ENCODE peak calls at places on chromosomes 11 and 22, in eight cellular contexts. Y is erythroblast; I is stimulated activated CD4-positive, alpha-beta T cell treated with anti-CD3 and anti-CD28 coated beads, Interleukin-2, amount 100 ng/mL, for 4 hours; O is retina; X is tibial artery; E is T-helper 2 cell; R is NCI-H187 treated with DMSO at 0.1 percent for 48 hours; T is anterior cingulate cortex. N is an unnamed sample.

GRCh38 chr11:73204711-73205121 is 13.4 kb upstream of the P2RY2 start:
- DNase-seq in Y (no peak), I (no peak), O (no peak), X (peak), E (no peak), R (no peak), T (no peak), N (no peak)

GRCh38 chr22:45703758-45704157 is 32.1 kb downstream of the ATXN10 start:
- DNase-seq in Y (no peak), I (no peak), O (no peak), X (no peak), E (no peak), R (no peak), T (no peak), N (no peak)

GRCh38 chr22:27876684-27877083 is 42.4 kb downstream of the PITPNB start:
- DNase-seq in Y (no peak), I (no peak), O (peak), X (no peak), E (no peak), R (peak), T (peak), N (no peak)

GRCh38 chr22:28541137-28541536 is 138.5 kb downstream of the TTC28 start:
- DNase-seq in Y (no peak), I (no peak), O (no peak), X (no peak), E (no peak), R (no peak), T (no peak), N (no peak)

GRCh38 chr11:112965601-112966125 is 4.4 kb downstream of the NCAM1 start:
- DNase-seq in Y (no peak), I (no peak), O (no peak), X (no peak), E (no peak), R (peak), T (no peak), N (no peak)

GRCh38 chr11:129815596-129816461 is at the start of gene TMEM45B:
- DNase-seq in Y (no peak), I (no peak), O (peak), X (no peak), E (no peak), R (no peak), T (no peak), N (peak)

GRCh38 chr22:38187413-38188212 is 6.0 kb upstream of the PLA2G6 start:
- DNase-seq in Y (no peak), I (no peak), O (no peak), X (no peak), E (no peak), R (no peak), T (no peak), N (no peak)

GRCh38 chr11:76752321-76753175 is 30.6 kb upstream of the TSKU start:
- DNase-seq in Y (peak), I (no peak), O (no peak), X (peak), E (no peak), R (no peak), T (no peak), N (no peak)

GRCh38 chr11:88431675-88432341 is 94.3 kb upstream of the CTSC start:
- DNase-seq in Y (no peak), I (no peak), O (no peak), X (no peak), E (no peak), R (no peak), T (no peak), N (no peak)

GRCh38 chr22:32685527-32685926 is 116.0 kb upstream of the TIMP3 start:
- DNase-seq in Y (peak), I (no peak), O (no peak), X (no peak), E (no peak), R (no peak), T (no peak), N (no peak)

GRCh38 chr11:123559418-123559817 is 95.0 kb downstream of the SCN3B start:
- DNase-seq in Y (no peak), I (no peak), O (no peak), X (no peak), E (no peak), R (peak), T (no peak), N (no peak)

GRCh38 chr22:39808087-39808486 is 85.5 kb downstream of the ENTHD1 start:
- DNase-seq in Y (peak), I (peak), O (no peak), X (no peak), E (no peak), R (no peak), T (no peak), N (no peak)

GRCh38 chr11:20596629-20597129 is 2.7 kb upstream of the SLC6A5 start:
- DNase-seq in Y (peak), I (no peak), O (peak), X (no peak), E (no peak), R (no peak), T (no peak), N (no peak)

GRCh38 chr11:68002943-68003845 is 703 bp downstream of the UNC93B1 start:
- DNase-seq in Y (peak), I (peak), O (no peak), X (no peak), E (peak), R (no peak), T (no peak), N (no peak)

GRCh38 chr11:86942212-86942611 is 13.0 kb downstream of the FZD4 start:
- DNase-seq in Y (peak), I (no peak), O (no peak), X (no peak), E (no peak), R (no peak), T (no peak), N (no peak)

GRCh38 chr22:36306227-36306626 is 53.3 kb downstream of the APOL1 start:
- DNase-seq in Y (no peak), I (no peak), O (no peak), X (no peak), E (no peak), R (no peak), T (no peak), N (no peak)

GRCh38 chr11:17407575-17407974 is 19.1 kb upstream of the KCNJ11 start:
- DNase-seq in Y (no peak), I (no peak), O (no peak), X (no peak), E (no peak), R (no peak), T (no peak), N (no peak)

N was measured in cortex of kidney.